ENCODE peak calls at places on chromosome 20, in six cellular contexts. M, R, T, I, H and W are unnamed samples.
A peak's percentile ranks its signal among the peaks of the same experiment; 100 is the strongest.

GRCh38 chr20:53827996-53828672 is 234.5 kb upstream of the ZNF217 start:
- DNase-seq in T (peak; percentile 97), M (no peak), I (no peak), H (no peak), R (no peak), W (no peak)

GRCh38 chr20:43058077-43058476 is 131.6 kb downstream of the PTPRT start:
- DNase-seq in I (no peak), T (no peak), M (no peak), H (no peak), R (no peak), W (no peak)

GRCh38 chr20:61719691-61720347 is 345.9 kb downstream of the TAF4 start:
- DNase-seq in H (no peak), M (no peak), I (peak; percentile 73), T (no peak), R (peak; percentile 50), W (no peak)

GRCh38 chr20:36676701-36677421 is 30.9 kb upstream of the SLA2 start:
- DNase-seq in M (no peak), T (no peak), I (no peak), R (no peak), H (no peak), W (no peak)

GRCh38 chr20:47016068-47016664 is 121.5 kb downstream of the EYA2 start:
- DNase-seq in M (no peak), I (no peak), R (no peak), H (no peak), T (no peak), W (no peak)

GRCh38 chr20:49561256-49561655 is 6.7 kb downstream of the PTGIS start:
- DNase-seq in R (no peak), H (no peak), I (no peak), M (no peak), T (no peak), W (no peak)

GRCh38 chr20:37640600-37641561 is 52.9 kb upstream of the CTNNBL1 start:
- DNase-seq in T (no peak), H (no peak), I (no peak), M (no peak), R (no peak), W (no peak)

GRCh38 chr20:54494303-54495006 is 19.1 kb downstream of the DOK5 start:
- DNase-seq in H (no peak), T (no peak), R (no peak), M (no peak), I (no peak), W (no peak)

GRCh38 chr20:24948939-24949679 is at the start of gene CST7:
- DNase-seq in T (no peak), R (peak; percentile 79), M (peak; percentile 57), H (peak; percentile 92), I (peak; percentile 97), W (peak; percentile 53)

GRCh38 chr20:48012401-48012974 is 227.2 kb upstream of the SULF2 start:
- DNase-seq in I (no peak), H (no peak), M (no peak), R (no peak), T (peak; percentile 85), W (no peak)

GRCh38 chr20:1567392-1568165 is 10.1 kb upstream of the SIRPD start:
- DNase-seq in R (no peak), I (no peak), M (peak; percentile 1), T (peak; percentile 2), H (no peak), W (no peak)

GRCh38 chr20:38094373-38094775 is 60.8 kb downstream of the RPRD1B start:
- DNase-seq in I (peak; percentile 72), H (peak; percentile 84), M (peak; percentile 73), T (peak; percentile 81), R (peak; percentile 8), W (peak; percentile 73)

GRCh38 chr20:10487354-10488115 is 52.4 kb downstream of the SLX4IP start:
- DNase-seq in R (no peak), I (no peak), M (no peak), H (peak; percentile 65), T (no peak), W (no peak)

GRCh38 chr20:57585466-57586213 is 24.7 kb downstream of the PCK1 start:
- DNase-seq in H (no peak), I (no peak), M (no peak), R (no peak), T (no peak), W (no peak)

GRCh38 chr20:32908334-32909292 is 49.9 kb downstream of the EFCAB8 start:
- DNase-seq in T (no peak), I (no peak), H (no peak), M (no peak), R (peak; percentile 13), W (no peak)

GRCh38 chr20:32661820-32662528 is 11.8 kb downstream of the C20orf203 start:
- DNase-seq in M (no peak), T (no peak), H (no peak), R (no peak), I (no peak), W (no peak)

GRCh38 chr20:45946149-45946970 is 11.9 kb downstream of the PCIF1 start:
- DNase-seq in I (peak; percentile 85), M (no peak), T (peak; percentile 16), H (peak; percentile 96), R (peak; percentile 37), W (no peak)

GRCh38 chr20:10680571-10680970 is 6.8 kb upstream of the JAG1 start:
- DNase-seq in M (no peak), R (no peak), I (no peak), H (no peak), T (no peak), W (no peak)

GRCh38 chr20:54154439-54154838 is 19.3 kb downstream of the CYP24A1 start:
- DNase-seq in H (no peak), R (no peak), M (no peak), T (no peak), I (no peak), W (no peak)

GRCh38 chr20:62359491-62360121 is 7.5 kb downstream of the LAMA5 start:
- DNase-seq in T (peak; percentile 75), M (no peak), R (no peak), H (no peak), I (no peak), W (no peak)

GRCh38 chr20:62339647-62340062 is 27.5 kb downstream of the LAMA5 start:
- DNase-seq in M (peak; percentile 83), I (no peak), R (no peak), H (no peak), T (no peak), W (peak; percentile 73)

GRCh38 chr20:50110141-50111047 is 2.6 kb downstream of the UBE2V1 start:
- DNase-seq in M (peak; percentile 65), R (no peak), H (peak; percentile 62), T (no peak), I (peak; percentile 92), W (peak; percentile 69)

GRCh38 chr20:50226093-50226974 is 35.7 kb downstream of the CEBPB start:
- DNase-seq in M (no peak), T (no peak), H (peak; percentile 84), I (peak; percentile 43), R (no peak), W (no peak)

GRCh38 chr20:14069796-14070195 is 74.5 kb downstream of the MACROD2 start:
- DNase-seq in H (no peak), R (no peak), M (no peak), T (peak; percentile 53), I (no peak), W (no peak)

GRCh38 chr20:58907481-58908137 is 55.1 kb downstream of the GNAS start:
- DNase-seq in I (peak; percentile 88), T (peak; percentile 99), R (peak; percentile 16), M (peak; percentile 87), H (peak; percentile 36), W (peak; percentile 83)

GRCh38 chr20:62765021-62765420 is 31.3 kb upstream of the MRGBP start:
- DNase-seq in T (no peak), I (no peak), M (no peak), H (no peak), R (no peak), W (no peak)

GRCh38 chr20:17795449-17796095 is 95.8 kb downstream of the BANF2 start:
- DNase-seq in I (no peak), T (no peak), H (no peak), R (no peak), M (no peak), W (no peak)

GRCh38 chr20:58722379-58722778 is 29.8 kb downstream of the NPEPL1 start:
- DNase-seq in R (no peak), T (no peak), I (peak; percentile 27), M (no peak), H (no peak), W (no peak)

GRCh38 chr20:519999-520398 is 23.6 kb downstream of the CSNK2A1 start:
- DNase-seq in H (no peak), I (no peak), R (no peak), T (no peak), M (no peak), W (no peak)

GRCh38 chr20:17898548-17898994 is 70.0 kb downstream of the SNX5 start:
- DNase-seq in I (peak; percentile 79), M (peak; percentile 66), T (peak; percentile 69), H (peak; percentile 36), R (peak; percentile 62), W (peak; percentile 63)

GRCh38 chr20:23072892-23073586 is 13.1 kb downstream of the CD93 start:
- DNase-seq in M (no peak), T (no peak), H (no peak), R (no peak), I (no peak), W (no peak)

GRCh38 chr20:47453167-47453782 is 48.4 kb upstream of the NCOA3 start:
- DNase-seq in R (no peak), I (peak; percentile 86), M (peak; percentile 73), T (peak; percentile 90), H (no peak), W (peak; percentile 72)

GRCh38 chr20:37349517-37350491 is 3.9 kb downstream of the SRC start:
- DNase-seq in I (no peak), R (no peak), M (no peak), T (no peak), H (no peak), W (no peak)